ENCODE peak calls at places on chromosomes 7 and 10, in nine cellular contexts. B is left cardiac atrium; I is fibroblast of pulmonary artery; J is EL; L is T-cell; X is AG08395; K is left lung; W is astrocyte of the spinal cord; R is activated CD8-positive, alpha-beta memory T cell treated with anti-CD3 and anti-CD28 coated beads for 48 hours. D is an unnamed sample.

GRCh38 chr7:112537822-112538221 is 57.0 kb downstream of the LSMEM1 start:
- DNase-seq in B (no peak), I (no peak), J (peak; percentile 4), L (no peak), X (no peak), K (no peak), W (no peak), R (no peak), D (no peak)

GRCh38 chr10:17141504-17142229 is 12.1 kb upstream of the CUBN start:
- DNase-seq in B (no peak), I (no peak), J (no peak), L (no peak), X (no peak), K (no peak), W (no peak), R (no peak), D (no peak)

GRCh38 chr7:149144996-149145850 is 2.0 kb upstream of the ZNF398 start:
- DNase-seq in B (no peak), I (no peak), J (no peak), L (no peak), X (no peak), K (no peak), W (no peak), R (no peak), D (no peak)

GRCh38 chr7:2862831-2863361 is 18.8 kb upstream of the GNA12 start:
- DNase-seq in B (no peak), I (peak; percentile 82), J (peak; percentile 42), L (no peak), X (no peak), K (no peak), W (peak; percentile 75), R (no peak), D (no peak)

GRCh38 chr10:71880425-71881306 is 29.6 kb upstream of the PSAP start:
- DNase-seq in B (no peak), I (no peak), J (no peak), L (no peak), X (no peak), K (peak; percentile 63), W (no peak), R (no peak), D (peak; percentile 74)

GRCh38 chr10:28285816-28286215 is 17.0 kb downstream of the MPP7 start:
- DNase-seq in B (no peak), I (no peak), J (no peak), L (no peak), X (no peak), K (no peak), W (no peak), R (no peak), D (no peak)

GRCh38 chr7:101546308-101546936 is 82.7 kb downstream of the MYL10 start:
- DNase-seq in B (no peak), I (no peak), J (no peak), L (no peak), X (no peak), K (no peak), W (no peak), R (no peak), D (peak; percentile 26)

GRCh38 chr7:29957921-29958320 is 31.7 kb downstream of the SCRN1 start:
- DNase-seq in B (no peak), I (no peak), J (no peak), L (no peak), X (no peak), K (no peak), W (no peak), R (no peak), D (no peak)

GRCh38 chr7:102215706-102216105 is 71.0 kb upstream of the SH2B2 start:
- DNase-seq in B (no peak), I (no peak), J (no peak), L (no peak), X (no peak), K (no peak), W (no peak), R (no peak), D (no peak)

GRCh38 chr7:29265208-29265923 is 70.8 kb downstream of the CHN2 start:
- DNase-seq in B (no peak), I (peak; percentile 84), J (no peak), L (no peak), X (peak; percentile 43), K (no peak), W (peak; percentile 45), R (no peak), D (no peak)

D was measured in sigmoid colon.